ENCODE peak calls at places on chromosome 2, in ten cellular contexts. K, H, A, E, F, G, C, U, D and S are unnamed samples.

GRCh38 chr2:141493936-141494335 is 636.9 kb downstream of the LRP1B start:
- DNase-seq in E (no peak), D (no peak), A (no peak), F (no peak), G (no peak), K (no peak), C (no peak), U (no peak), H (no peak), S (no peak)

GRCh38 chr2:53437371-53437770 is 330.2 kb upstream of the CHAC2 start:
- DNase-seq in K (no peak), H (no peak), U (no peak), A (no peak), F (no peak), D (no peak), G (no peak), C (no peak), E (no peak), S (peak; percentile 91)

GRCh38 chr2:70991742-70992141 is 2.9 kb downstream of the TEX261 start:
- DNase-seq in K (no peak), G (no peak), C (no peak), A (no peak), F (no peak), E (no peak), H (no peak), D (no peak), U (no peak), S (no peak)

GRCh38 chr2:133717497-133717896 is 149.2 kb upstream of the NCKAP5 start:
- DNase-seq in F (no peak), E (peak; percentile 11), A (no peak), H (no peak), C (no peak), G (no peak), D (no peak), K (no peak), U (no peak), S (no peak)

GRCh38 chr2:166449439-166449838 is 44.6 kb downstream of the SCN7A start:
- DNase-seq in E (no peak), C (no peak), D (no peak), A (no peak), F (no peak), K (no peak), H (no peak), U (no peak), G (no peak), S (no peak)

GRCh38 chr2:45664635-45665269 is 13.3 kb downstream of the PRKCE start:
- DNase-seq in F (no peak), E (no peak), A (no peak), K (no peak), G (no peak), D (no peak), U (no peak), H (no peak), C (no peak), S (no peak)

GRCh38 chr2:105180491-105180972 is 61.0 kb upstream of the GPR45 start:
- DNase-seq in H (peak; percentile 63), G (no peak), F (no peak), E (no peak), U (no peak), C (no peak), D (no peak), K (no peak), A (no peak), S (no peak)

GRCh38 chr2:168394262-168394661 is 61.8 kb upstream of the CERS6 start:
- DNase-seq in F (no peak), A (no peak), U (no peak), G (no peak), E (no peak), D (no peak), C (no peak), H (no peak), K (no peak), S (no peak)

GRCh38 chr2:28906376-28906775 is 11.9 kb downstream of the WDR43 start:
- DNase-seq in E (no peak), U (no peak), D (no peak), K (no peak), F (no peak), C (no peak), A (no peak), H (no peak), G (peak; percentile 34), S (no peak)

GRCh38 chr2:46548103-46548486 is 68.7 kb downstream of the TMEM247 start:
- DNase-seq in D (no peak), H (peak; percentile 67), U (no peak), F (peak; percentile 76), E (no peak), G (no peak), C (no peak), A (no peak), K (no peak), S (no peak)

GRCh38 chr2:236577481-236578410 is 8.1 kb downstream of the ACKR3 start:
- DNase-seq in F (no peak), H (no peak), G (no peak), C (no peak), D (no peak), E (no peak), U (no peak), A (no peak), K (no peak), S (no peak)

GRCh38 chr2:239152239-239152915 is 248.4 kb downstream of the HDAC4 start:
- DNase-seq in E (no peak), C (no peak), F (peak; percentile 47), K (no peak), A (no peak), H (peak; percentile 32), G (no peak), U (no peak), D (no peak), S (no peak)

GRCh38 chr2:216436369-216436768 is 24.1 kb downstream of the SMARCAL1 start:
- DNase-seq in F (no peak), E (peak; percentile 11), G (peak; percentile 18), H (no peak), A (no peak), K (no peak), D (peak; percentile 54), U (no peak), C (no peak), S (no peak)

GRCh38 chr2:45813003-45813601 is 161.6 kb downstream of the PRKCE start:
- DNase-seq in D (no peak), G (peak; percentile 62), H (no peak), U (no peak), E (peak; percentile 76), K (peak; percentile 43), A (no peak), F (peak; percentile 78), C (no peak), S (no peak)

GRCh38 chr2:189144700-189145211 is 34.8 kb downstream of the COL5A2 start:
- DNase-seq in C (no peak), G (peak; percentile 74), E (no peak), A (no peak), D (peak; percentile 52), F (no peak), K (no peak), U (no peak), H (no peak), S (no peak)

GRCh38 chr2:101718993-101719571 is 21.6 kb downstream of the MAP4K4 start:
- DNase-seq in H (no peak), A (no peak), C (no peak), U (no peak), F (no peak), G (no peak), K (no peak), E (no peak), D (no peak), S (no peak)

GRCh38 chr2:71611781-71612545 is 158.6 kb downstream of the DYSF start:
- DNase-seq in K (no peak), F (no peak), E (no peak), H (no peak), U (no peak), G (no peak), A (no peak), D (no peak), C (no peak), S (no peak)

GRCh38 chr2:18238231-18238630 is 322.2 kb downstream of the RDH14 start:
- DNase-seq in H (no peak), C (no peak), D (no peak), A (no peak), E (no peak), G (peak; percentile 3), U (no peak), F (no peak), K (no peak), S (no peak)